ENCODE peak calls at places on chromosomes 12 and 14, in ten cellular contexts. N is T-helper 9 cell, Y is T-helper 2 cell, P is HT-29, S is ACHN, G is AG10803, R is EH, O is NCI-H146, B is Caki2, M is EL. U is an unnamed sample.

GRCh38 chr12:25843976-25844375 is 114.5 kb upstream of the RASSF8 start:
- DNase-seq in N (no peak), Y (no peak), P (no peak), S (no peak), G (no peak), R (no peak), O (no peak), B (no peak), M (no peak), U (no peak)

GRCh38 chr14:75198291-75198933 is 22.0 kb upstream of the TMED10 start:
- DNase-seq in N (no peak), Y (no peak), P (peak; percentile 46), S (no peak), G (peak; percentile 28), R (peak; percentile 67), O (no peak), B (no peak), M (no peak), U (peak; percentile 38)

GRCh38 chr14:30450620-30451019 is 108.3 kb upstream of the G2E3 start:
- DNase-seq in N (no peak), Y (no peak), P (no peak), S (no peak), G (no peak), R (peak; percentile 6), O (peak; percentile 65), B (no peak), M (no peak), U (no peak)

GRCh38 chr12:51199546-51199945 is 18.3 kb downstream of the POU6F1 start:
- DNase-seq in N (no peak), Y (no peak), P (no peak), S (no peak), G (no peak), R (no peak), O (no peak), B (no peak), M (no peak), U (no peak)

GRCh38 chr12:85225501-85225900 is 54.5 kb upstream of the ALX1 start:
- DNase-seq in N (no peak), Y (no peak), P (no peak), S (no peak), G (no peak), R (no peak), O (no peak), B (no peak), M (no peak), U (no peak)

GRCh38 chr12:76007640-76008039 is 23.9 kb downstream of the PHLDA1 start:
- DNase-seq in N (no peak), Y (no peak), P (no peak), S (no peak), G (no peak), R (no peak), O (no peak), B (no peak), M (no peak), U (no peak)

GRCh38 chr12:40224439-40225291 is at the start of gene LRRK2:
- DNase-seq in N (peak; percentile 20), Y (no peak), P (no peak), S (peak; percentile 80), G (peak; percentile 79), R (peak; percentile 66), O (peak; percentile 15), B (peak; percentile 80), M (peak; percentile 62), U (peak; percentile 67)

GRCh38 chr14:21539154-21539940 is 13.2 kb upstream of the SALL2 start:
- DNase-seq in N (no peak), Y (no peak), P (no peak), S (no peak), G (no peak), R (no peak), O (no peak), B (no peak), M (no peak), U (no peak)

GRCh38 chr12:13146539-13146938 is 43.1 kb upstream of the GSG1 start:
- DNase-seq in N (no peak), Y (no peak), P (no peak), S (no peak), G (no peak), R (no peak), O (no peak), B (no peak), M (no peak), U (no peak)

GRCh38 chr12:47207005-47207717 is 127.4 kb upstream of the AMIGO2 start:
- DNase-seq in N (no peak), Y (no peak), P (peak; percentile 19), S (no peak), G (no peak), R (peak; percentile 33), O (peak; percentile 35), B (no peak), M (no peak), U (no peak)

GRCh38 chr14:64112859-64113258 is 181.3 kb downstream of the ESR2 start:
- DNase-seq in N (no peak), Y (no peak), P (peak; percentile 26), S (no peak), G (no peak), R (no peak), O (no peak), B (peak; percentile 3), M (no peak), U (no peak)

GRCh38 chr12:6199531-6200265 is 502 bp upstream of the CD9 start:
- DNase-seq in N (no peak), Y (no peak), P (no peak), S (no peak), G (peak; percentile 36), R (peak; percentile 60), O (no peak), B (no peak), M (peak; percentile 36), U (peak; percentile 99)

GRCh38 chr14:35234007-35234406 is 58.2 kb upstream of the PSMA6 start:
- DNase-seq in N (no peak), Y (no peak), P (no peak), S (no peak), G (peak; percentile 86), R (peak; percentile 32), O (no peak), B (no peak), M (no peak), U (no peak)

GRCh38 chr12:2057041-2057792 is 4.4 kb downstream of the CACNA1C start:
- DNase-seq in N (no peak), Y (no peak), P (peak; percentile 56), S (peak; percentile 65), G (peak; percentile 51), R (peak; percentile 61), O (peak; percentile 6), B (peak; percentile 35), M (peak; percentile 54), U (peak; percentile 81)

GRCh38 chr12:32532951-32533350 is 133.6 kb downstream of the FGD4 start:
- DNase-seq in N (no peak), Y (no peak), P (no peak), S (no peak), G (no peak), R (no peak), O (peak; percentile 46), B (no peak), M (no peak), U (no peak)

GRCh38 chr12:3363608-3364007 is 127.4 kb upstream of the PRMT8 start:
- DNase-seq in N (no peak), Y (no peak), P (no peak), S (no peak), G (no peak), R (no peak), O (no peak), B (no peak), M (no peak), U (no peak)

U was measured in NCI-H2171 treated with DMSO at 0.1 percent for 48 hours.